ENCODE peak calls at places on chromosomes 7 and 10, in five cellular contexts. W is NCI-H187; V is NCI-H2171; E is activated naive CD8-positive, alpha-beta T cell treated with anti-CD3 and anti-CD28 coated beads, Interleukin-2, amount 50 U/mL, for 24 hours; Y is kidney tubule cell. P is an unnamed sample.

GRCh38 chr7:44823266-44823781 is 24.6 kb downstream of the H2AZ2 start:
- DNase-seq in W (no peak), V (no peak), E (no peak), Y (no peak), P (no peak)

GRCh38 chr7:28961972-28962371 is 3.8 kb upstream of the TRIL start:
- DNase-seq in W (peak; percentile 12), V (no peak), E (no peak), Y (no peak), P (no peak)

GRCh38 chr10:86113983-86114382 is 252.6 kb downstream of the GRID1 start:
- DNase-seq in W (no peak), V (no peak), E (no peak), Y (no peak), P (no peak)

GRCh38 chr10:48656241-48656921 is 28.3 kb upstream of the WDFY4 start:
- DNase-seq in W (peak; percentile 58), V (peak; percentile 65), E (peak; percentile 92), Y (peak; percentile 93), P (peak; percentile 86)

GRCh38 chr7:4297165-4297842 is 384.8 kb upstream of the FOXK1 start:
- DNase-seq in W (no peak), V (no peak), E (no peak), Y (no peak), P (no peak)

GRCh38 chr7:101021703-101022102 is 1.8 kb downstream of the MUC17 start:
- DNase-seq in W (no peak), V (no peak), E (no peak), Y (no peak), P (no peak)

GRCh38 chr7:27245798-27246691 is 3.4 kb downstream of the EVX1 start:
- DNase-seq in W (no peak), V (no peak), E (no peak), Y (peak; percentile 27), P (no peak)

GRCh38 chr7:148515237-148515636 is 75.3 kb upstream of the C7orf33 start:
- DNase-seq in W (no peak), V (no peak), E (no peak), Y (no peak), P (no peak)

GRCh38 chr10:84497978-84498377 is 169.6 kb downstream of the CCSER2 start:
- DNase-seq in W (no peak), V (no peak), E (no peak), Y (no peak), P (no peak)

GRCh38 chr7:18768256-18768655 is 272.7 kb downstream of the HDAC9 start:
- DNase-seq in W (no peak), V (no peak), E (no peak), Y (no peak), P (no peak)

GRCh38 chr10:110190170-110190569 is 17.2 kb upstream of the MXI1 start:
- DNase-seq in W (no peak), V (no peak), E (no peak), Y (no peak), P (no peak)

GRCh38 chr10:20877986-20878979 is 18.8 kb downstream of the NEBL start:
- DNase-seq in W (no peak), V (no peak), E (no peak), Y (peak; percentile 70), P (no peak)

GRCh38 chr7:20624666-20625385 is 9.4 kb downstream of the ABCB5 start:
- DNase-seq in W (no peak), V (no peak), E (no peak), Y (peak; percentile 75), P (no peak)

GRCh38 chr7:44441079-44441478 is 49.4 kb downstream of the NUDCD3 start:
- DNase-seq in W (no peak), V (no peak), E (no peak), Y (no peak), P (no peak)

GRCh38 chr10:117107280-117107679 is 30.8 kb downstream of the VAX1 start:
- DNase-seq in W (no peak), V (no peak), E (no peak), Y (no peak), P (no peak)

GRCh38 chr10:114881462-114881861 is 56.5 kb upstream of the TRUB1 start:
- DNase-seq in W (no peak), V (no peak), E (no peak), Y (no peak), P (no peak)

GRCh38 chr7:34315032-34315431 is 343.0 kb upstream of the NPSR1 start:
- DNase-seq in W (no peak), V (no peak), E (no peak), Y (peak; percentile 85), P (no peak)

GRCh38 chr10:65110029-65110428 is 1588.8 kb downstream of the REEP3 start:
- DNase-seq in W (no peak), V (no peak), E (no peak), Y (no peak), P (no peak)

GRCh38 chr7:151199196-151199874 is 11.0 kb downstream of the H2BK1 start:
- DNase-seq in W (no peak), V (no peak), E (no peak), Y (no peak), P (no peak)

GRCh38 chr7:111735661-111736323 is 173.5 kb upstream of the IMMP2L start:
- DNase-seq in W (peak; percentile 31), V (peak; percentile 61), E (peak; percentile 54), Y (peak; percentile 70), P (peak; percentile 51)